ENCODE peak calls at places on chromosomes 1 and 21, in four cellular contexts. M, Y, L and G are unnamed samples.

GRCh38 chr1:181324797-181325616 is 158.3 kb upstream of the CACNA1E start:
- DNase-seq in M (peak; percentile 93), Y (no peak), L (no peak), G (no peak)

GRCh38 chr1:170114916-170115315 is 30.8 kb upstream of the NTMT2 start:
- DNase-seq in M (peak; percentile 60), Y (peak; percentile 38), L (no peak), G (no peak)

GRCh38 chr1:234957330-234958065 is 171.1 kb downstream of the TOMM20 start:
- DNase-seq in M (peak; percentile 48), Y (peak; percentile 93), L (no peak), G (no peak)

GRCh38 chr1:205316179-205316578 is 5.4 kb downstream of the NUAK2 start:
- DNase-seq in M (no peak), Y (no peak), L (no peak), G (no peak)

GRCh38 chr1:94908190-94908589 is 18.7 kb downstream of the CNN3 start:
- DNase-seq in M (no peak), Y (no peak), L (no peak), G (no peak)

GRCh38 chr1:206556748-206557635 is 49.7 kb downstream of the RASSF5 start:
- DNase-seq in M (peak; percentile 43), Y (no peak), L (peak; percentile 66), G (peak; percentile 39)

GRCh38 chr1:107141491-107142369 is 891 bp downstream of the NTNG1 start:
- DNase-seq in M (peak; percentile 68), Y (peak; percentile 7), L (no peak), G (no peak)

GRCh38 chr21:34029724-34030528 is 43.5 kb upstream of the MRPS6 start:
- DNase-seq in M (peak; percentile 94), Y (peak; percentile 73), L (no peak), G (no peak)

GRCh38 chr1:187733234-187733633 is 904.5 kb downstream of the PLA2G4A start:
- DNase-seq in M (no peak), Y (no peak), L (no peak), G (no peak)

GRCh38 chr1:167447521-167448136 is 70.7 kb downstream of the CD247 start:
- DNase-seq in M (peak; percentile 82), Y (no peak), L (no peak), G (no peak)

DNA sequence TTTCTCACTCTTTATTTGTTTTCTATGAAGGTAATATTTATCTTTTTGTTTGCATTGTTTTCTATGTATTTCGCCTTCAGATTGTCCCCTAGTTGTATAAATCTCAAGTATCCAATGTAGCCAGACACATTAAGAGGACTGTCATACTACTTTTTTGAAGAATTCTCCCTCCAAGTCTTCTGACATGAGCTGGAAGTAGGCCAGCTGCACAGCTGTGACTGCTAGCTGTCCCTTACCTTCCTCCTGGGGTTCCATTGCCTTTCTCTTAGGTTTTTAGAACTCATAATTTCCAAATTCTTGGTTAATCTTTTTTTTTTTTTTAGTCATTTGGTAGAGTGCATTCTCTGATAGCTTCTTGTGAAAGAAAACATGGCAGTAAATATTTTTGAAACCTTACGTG is 46.2 kb downstream of the MTR start:
- DNase-seq in M (no peak), Y (no peak), L (no peak), G (no peak)
- TF ChIP-seq CTCF in M (no peak), Y (no peak), L (no peak), G (no peak)

GRCh38 chr1:203346060-203346754 is 4.7 kb downstream of the FMOD start:
- DNase-seq in M (no peak), Y (no peak), L (no peak), G (no peak)
- TF ChIP-seq CTCF in M (no peak), Y (no peak), L (no peak), G (no peak)

DNA sequence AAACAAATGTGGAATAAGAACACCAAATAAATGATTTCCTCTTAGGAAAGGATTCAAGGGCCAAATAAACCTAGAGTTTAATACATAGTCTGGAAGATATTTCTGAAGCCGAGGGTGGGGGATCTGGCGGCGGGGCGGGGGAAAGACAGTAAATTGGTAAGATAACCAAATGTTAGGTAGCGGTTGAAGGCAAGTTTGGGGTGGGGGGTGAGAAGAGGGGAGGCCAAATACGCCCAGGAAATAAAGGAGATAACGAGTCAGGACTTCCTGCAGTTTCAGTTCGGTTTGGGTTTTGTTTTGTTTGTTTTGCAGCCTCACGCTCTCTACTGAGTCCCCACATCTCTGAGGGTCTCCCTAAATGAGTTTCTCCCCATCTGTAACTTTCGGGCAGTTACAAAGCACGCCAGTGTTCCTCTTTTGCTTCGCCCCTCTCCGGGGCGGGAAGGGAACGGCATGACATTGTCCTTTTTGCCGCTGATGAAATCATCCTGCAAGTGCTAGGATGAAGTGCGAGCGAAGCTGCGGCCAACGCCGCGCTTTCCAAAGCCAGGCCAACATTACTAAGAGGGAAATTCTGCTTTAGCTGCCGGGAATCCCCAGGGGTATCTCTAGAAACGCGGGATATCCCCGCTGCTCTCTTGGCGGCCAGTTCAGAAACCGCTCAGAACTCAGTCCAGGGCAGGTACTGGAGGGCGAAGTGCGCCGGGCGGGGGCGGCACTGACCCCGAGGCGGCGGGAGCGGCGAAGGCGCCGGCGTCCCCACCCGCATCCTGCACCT is 811 bp downstream of the NIBAN1 start:
- DNase-seq in M (peak; percentile 60), Y (no peak), L (no peak), G (no peak)
- TF ChIP-seq CTCF in M (no peak), Y (no peak), L (no peak), G (no peak)

GRCh38 chr1:9908846-9909221 is 1.2 kb downstream of the CTNNBIP1 start:
- DNase-seq in M (no peak), Y (no peak), L (no peak), G (no peak)
- TF ChIP-seq CTCF in M (no peak), Y (no peak), L (no peak), G (no peak)

DNA sequence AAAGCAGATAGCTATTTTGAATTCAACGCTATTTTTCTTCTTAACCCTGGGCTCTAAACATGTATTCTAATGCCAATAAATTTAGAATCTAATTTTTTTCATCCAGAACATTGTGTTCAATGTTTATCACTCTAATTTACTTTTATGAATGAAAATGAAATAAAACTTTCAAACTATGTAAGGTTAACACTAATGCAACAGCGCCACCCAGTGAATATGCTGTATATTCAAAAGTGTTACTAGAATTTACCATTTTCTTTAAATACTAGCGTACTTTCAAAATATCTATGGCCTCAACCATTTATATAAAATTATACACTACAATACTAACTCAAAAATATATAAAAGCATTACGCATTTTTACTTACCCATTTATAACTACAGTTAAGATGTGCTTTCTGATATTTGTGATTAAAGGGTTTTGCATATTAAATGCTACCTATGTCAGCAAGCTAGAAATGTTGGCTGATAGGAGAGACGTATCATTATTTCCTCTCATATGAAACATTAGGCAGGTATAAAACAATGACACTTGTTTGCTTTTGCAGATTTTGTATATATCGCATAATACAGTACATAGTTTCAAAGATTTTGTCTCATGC is 5.9 kb upstream of the NUF2 start:
- DNase-seq in M (peak; percentile 61), Y (no peak), L (no peak), G (no peak)
- TF ChIP-seq CTCF in M (peak; percentile 40), Y (peak; percentile 41), L (peak; percentile 49), G (no peak)

DNA sequence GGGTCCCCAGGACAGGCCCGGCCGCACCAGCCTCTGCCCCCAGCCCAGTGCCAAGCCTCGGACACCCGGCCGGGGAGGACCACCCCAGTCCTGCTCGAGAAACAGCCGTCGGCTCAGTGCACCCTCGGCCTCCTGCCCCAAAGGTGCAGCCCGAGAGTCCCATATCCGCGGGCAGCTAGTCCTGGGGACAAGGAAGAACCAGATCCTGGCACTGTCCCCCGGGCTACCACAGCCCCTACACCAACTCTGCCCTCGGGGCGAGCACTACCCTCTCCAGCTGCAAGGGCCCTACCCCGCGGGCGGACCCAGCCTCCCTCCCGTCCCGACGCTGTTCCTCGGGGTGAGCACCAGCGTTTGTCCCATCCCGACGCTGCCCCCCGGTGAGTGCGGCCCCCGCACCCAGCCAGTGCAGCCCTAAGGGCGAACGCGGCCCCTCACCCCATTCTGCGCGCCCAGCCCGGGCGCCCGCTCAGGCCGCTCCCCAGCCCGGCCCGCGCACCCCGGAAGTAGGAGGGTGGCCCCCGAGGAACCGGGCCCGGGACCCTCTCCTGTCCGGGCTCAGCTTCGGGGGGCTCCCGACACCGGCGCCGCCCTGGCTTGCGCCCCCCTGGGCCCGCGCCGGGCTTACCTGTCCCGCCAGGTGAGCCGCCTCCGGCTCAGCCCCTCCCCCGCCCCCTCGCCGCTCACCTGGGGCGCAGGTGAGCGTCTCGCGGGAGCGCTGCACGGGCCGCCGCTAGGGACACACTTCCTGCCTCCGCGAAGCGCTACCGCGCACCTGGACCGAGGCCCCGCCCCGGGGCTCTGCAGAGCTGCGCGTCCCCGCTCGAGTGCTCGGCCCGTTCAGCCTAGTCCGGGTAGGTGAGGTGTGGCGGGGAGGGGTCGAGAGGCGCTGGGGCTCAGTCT is at the start of gene KDF1:
- DNase-seq in M (peak; percentile 92), Y (no peak), L (peak; percentile 83), G (no peak)
- TF ChIP-seq CTCF in M (peak; percentile 29), Y (no peak), L (peak; percentile 36), G (no peak)

GRCh38 chr1:198893763-198894444 is 255.1 kb downstream of the PTPRC start:
- DNase-seq in M (no peak), Y (no peak), L (no peak), G (no peak)
- TF ChIP-seq CTCF in M (no peak), Y (no peak), L (no peak), G (no peak)

DNA sequence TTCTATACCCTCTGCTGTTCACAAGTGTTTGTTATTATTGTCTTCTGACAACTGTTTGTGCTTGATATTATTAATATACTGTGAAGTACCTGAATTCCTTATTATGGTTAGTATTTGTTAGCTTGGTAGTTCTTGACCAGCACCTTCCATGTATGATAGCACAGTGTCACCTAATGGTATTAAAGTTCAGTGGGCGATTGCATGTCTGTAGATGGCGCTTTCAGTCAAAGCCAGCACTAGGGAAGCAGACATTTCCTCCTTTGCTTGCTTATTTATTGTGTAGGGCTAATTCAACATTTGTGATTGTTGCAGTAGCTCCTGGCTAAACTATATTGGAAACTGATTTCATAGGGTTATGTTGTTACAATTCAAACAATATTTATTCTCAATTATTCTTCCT is 218.0 kb downstream of the ZP4 start:
- DNase-seq in M (peak; percentile 17), Y (no peak), L (no peak), G (no peak)
- TF ChIP-seq CTCF in M (peak; percentile 24), Y (no peak), L (no peak), G (no peak)